ENCODE peak calls at places on chromosomes 6 and 20, in five cellular contexts. V is A549, I is GM12878, O is K562, W is HepG2. C is an unnamed sample.

GRCh38 chr20:17654649-17655285 is 27.3 kb downstream of the RRBP1 start:
- DNase-seq in V (no peak), I (no peak), O (peak), W (peak), C (no peak)

GRCh38 chr20:34980543-34981213 is 25.0 kb downstream of the MYH7B start:
- DNase-seq in V (no peak), I (no peak), O (no peak), W (no peak), C (no peak)

GRCh38 chr20:297925-298754 is 770 bp downstream of the ZCCHC3 start:
- DNase-seq in V (peak), I (no peak), O (peak), W (peak), C (peak)

GRCh38 chr6:160198577-160199211 is 59.9 kb downstream of the SLC22A2 start:
- DNase-seq in V (no peak), I (no peak), O (no peak), W (peak), C (no peak)

GRCh38 chr6:168309183-168309582 is 10.4 kb downstream of the DACT2 start:
- DNase-seq in V (no peak), I (no peak), O (no peak), W (no peak), C (peak)

GRCh38 chr6:106502534-106502933 is 126.8 kb downstream of the RTN4IP1 start:
- DNase-seq in V (no peak), I (no peak), O (no peak), W (no peak), C (peak)

GRCh38 chr6:122758927-122759334 is 20.6 kb upstream of the FABP7 start:
- DNase-seq in V (no peak), I (no peak), O (no peak), W (no peak), C (no peak)

GRCh38 chr6:41577865-41578713 is 31.9 kb downstream of the FOXP4 start:
- DNase-seq in V (peak), I (no peak), O (peak), W (peak), C (peak)

GRCh38 chr6:128993161-128993560 is 110.2 kb downstream of the LAMA2 start:
- DNase-seq in V (no peak), I (no peak), O (no peak), W (no peak), C (no peak)

GRCh38 chr6:104909140-104909525 is 47.8 kb upstream of the LIN28B start:
- DNase-seq in V (no peak), I (no peak), O (no peak), W (no peak), C (no peak)
- TF ChIP-seq MYC in V (no peak), I (no peak), O (no peak), W (no peak), C (no peak)

DNA sequence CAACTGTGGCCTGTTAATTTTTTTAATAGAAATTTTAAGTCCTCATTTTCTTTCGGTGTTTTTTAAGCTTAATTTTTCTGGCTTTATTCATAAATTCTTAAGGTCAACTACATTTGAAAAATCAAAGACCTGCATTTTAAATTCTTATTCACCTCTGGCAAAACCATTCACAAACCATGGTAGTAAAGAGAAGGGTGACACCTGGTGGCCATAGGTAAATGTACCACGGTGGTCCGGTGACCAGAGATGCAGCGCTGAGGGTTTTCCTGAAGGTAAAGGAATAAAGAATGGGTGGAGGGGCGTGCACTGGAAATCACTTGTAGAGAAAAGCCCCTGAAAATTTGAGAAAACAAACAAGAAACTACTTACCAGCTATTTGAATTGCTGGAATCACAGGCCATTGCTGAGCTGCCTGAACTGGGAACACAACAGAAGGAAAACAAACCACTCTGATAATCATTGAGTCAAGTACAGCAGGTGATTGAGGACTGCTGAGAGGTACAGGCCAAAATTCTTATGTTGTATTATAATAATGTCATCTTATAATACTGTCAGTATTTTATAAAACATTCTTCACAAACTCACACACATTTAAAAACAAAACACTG is 10.1 kb downstream of the HFE start:
- DNase-seq in V (peak), I (no peak), O (peak), W (peak), C (peak)
- H3K4me3 ChIP-seq in V (no peak), I (no peak), O (no peak), W (no peak), C (no peak)

DNA sequence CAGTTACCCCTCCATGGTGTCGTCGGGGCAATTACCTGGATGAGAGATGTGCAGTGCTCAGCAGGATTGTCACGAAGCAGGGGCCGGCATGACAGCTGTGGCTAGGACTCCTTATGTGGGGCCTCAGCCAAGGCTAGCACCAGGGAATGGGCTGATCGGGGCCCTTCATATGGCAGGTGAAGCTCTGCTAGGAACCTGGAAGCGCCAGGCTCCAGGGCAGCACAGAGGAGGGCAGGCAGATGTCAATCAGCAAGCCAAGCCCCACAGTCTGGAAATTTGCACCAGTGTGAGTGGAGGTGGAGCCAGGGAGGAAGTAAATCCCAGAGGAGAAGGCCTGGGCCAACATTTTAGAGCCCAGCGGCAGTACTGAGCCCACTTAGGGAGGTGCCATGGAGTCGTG is 21.2 kb downstream of the SYNDIG1 start:
- DNase-seq in V (no peak), I (no peak), O (no peak), W (no peak), C (no peak)
- TF ChIP-seq MYC in V (no peak), I (no peak), O (no peak), W (no peak), C (no peak)

GRCh38 chr20:62129731-62130531 is 7.7 kb downstream of the LSM14B start:
- DNase-seq in V (no peak), I (no peak), O (no peak), W (no peak), C (no peak)
- H3K4me3 ChIP-seq in V (no peak), I (no peak), O (no peak), W (no peak), C (no peak)

DNA sequence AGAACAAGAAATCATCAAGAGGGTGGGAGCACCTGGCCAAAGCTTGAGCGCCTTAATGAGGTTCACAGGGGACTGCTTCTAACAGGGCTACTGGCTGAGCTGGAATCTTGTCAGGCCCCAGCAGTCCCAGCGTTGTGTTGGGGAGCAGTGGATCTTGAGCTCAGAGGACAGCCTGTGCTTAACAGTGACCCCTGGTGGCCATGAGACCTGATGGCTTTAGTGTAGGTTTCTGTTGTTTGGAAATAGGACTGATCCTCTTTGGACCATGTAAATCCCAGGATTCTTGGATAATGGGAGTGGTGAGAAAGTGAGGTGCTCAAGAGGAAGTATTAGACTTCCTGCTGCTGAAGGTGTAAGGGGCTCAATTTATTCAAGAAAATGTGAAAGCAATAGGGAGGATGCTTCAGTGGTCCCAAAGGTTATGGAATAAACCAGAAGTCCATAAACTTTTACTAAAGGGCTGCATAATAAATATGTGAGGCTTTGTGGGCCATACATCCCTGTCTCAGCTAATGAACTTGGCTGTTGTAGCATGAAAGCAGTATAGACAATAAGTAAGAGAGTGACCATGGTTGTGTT is 216.2 kb downstream of the NFATC2 start:
- DNase-seq in V (peak), I (no peak), O (peak), W (peak), C (peak)
- TF ChIP-seq MYC in V (no peak), I (no peak), O (no peak), W (no peak), C (no peak)

GRCh38 chr20:53943522-53944291 is 126.7 kb downstream of the BCAS1 start:
- DNase-seq in V (peak), I (no peak), O (peak), W (peak), C (peak)
- H3K4me3 ChIP-seq in V (peak), I (no peak), O (peak), W (no peak), C (no peak)

GRCh38 chr20:38313676-38314075 is 9.7 kb downstream of the BPI start:
- DNase-seq in V (no peak), I (no peak), O (no peak), W (no peak), C (no peak)

GRCh38 chr20:38311100-38311499 is 7.1 kb downstream of the BPI start:
- DNase-seq in V (no peak), I (no peak), O (no peak), W (no peak), C (no peak)

GRCh38 chr20:38316341-38316740 is 12.4 kb downstream of the BPI start:
- DNase-seq in V (no peak), I (no peak), O (no peak), W (no peak), C (no peak)

GRCh38 chr20:38317422-38317821 is 13.5 kb downstream of the BPI start:
- DNase-seq in V (no peak), I (no peak), O (no peak), W (no peak), C (no peak)

GRCh38 chr20:38315290-38315966 is 11.5 kb downstream of the BPI start:
- DNase-seq in V (no peak), I (no peak), O (no peak), W (no peak), C (peak)
- TF ChIP-seq MYC in V (no peak), I (no peak), O (no peak), W (no peak), C (no peak)

C was measured in NB4.